ENCODE peak calls at places on chromosomes 13 and 19, in four cellular contexts. One of them, this sample, is unnamed.

GRCh38 chr19:27974082-27974513 is 1238.9 kb downstream of the UQCRFS1 start:
- DNase-seq in tibial nerve: no peak
- DNase-seq in A549: peak
- DNase-seq in uterus: no peak
- DNase-seq in this sample: no peak

GRCh38 chr13:114063545-114064515 is 68.6 kb downstream of the RASA3 start:
- DNase-seq in tibial nerve: peak
- DNase-seq in A549: no peak
- DNase-seq in uterus: peak
- DNase-seq in this sample: peak

GRCh38 chr19:33950141-33950805 is 153.6 kb downstream of the KCTD15 start:
- DNase-seq in tibial nerve: no peak
- DNase-seq in A549: no peak
- DNase-seq in uterus: no peak
- DNase-seq in this sample: no peak

GRCh38 chr19:29667941-29668340 is 2.7 kb downstream of the PLEKHF1 start:
- DNase-seq in tibial nerve: no peak
- DNase-seq in A549: no peak
- DNase-seq in uterus: no peak
- DNase-seq in this sample: no peak

GRCh38 chr13:48230541-48230940 is 2.5 kb upstream of the ITM2B start:
- DNase-seq in tibial nerve: no peak
- DNase-seq in A549: no peak
- DNase-seq in uterus: no peak
- DNase-seq in this sample: no peak

GRCh38 chr19:50932018-50932689 is 20.7 kb downstream of the KLK5 start:
- DNase-seq in tibial nerve: no peak
- DNase-seq in A549: no peak
- DNase-seq in uterus: no peak
- DNase-seq in this sample: no peak

GRCh38 chr19:18420931-18421330 is 1.7 kb downstream of the SSBP4 start:
- DNase-seq in tibial nerve: no peak
- DNase-seq in A549: no peak
- DNase-seq in uterus: no peak
- DNase-seq in this sample: no peak

GRCh38 chr19:31223805-31224534 is 125.3 kb downstream of the TSHZ3 start:
- DNase-seq in tibial nerve: no peak
- DNase-seq in A549: no peak
- DNase-seq in uterus: no peak
- DNase-seq in this sample: no peak

GRCh38 chr13:113049521-113049941 is 56.1 kb upstream of the F7 start:
- DNase-seq in tibial nerve: no peak
- DNase-seq in A549: no peak
- DNase-seq in uterus: no peak
- DNase-seq in this sample: no peak

GRCh38 chr13:41610426-41610825 is 153.1 kb downstream of the RGCC start:
- DNase-seq in tibial nerve: peak
- DNase-seq in A549: no peak
- DNase-seq in uterus: peak
- DNase-seq in this sample: no peak

GRCh38 chr19:2819540-2820111 is at the start of gene ZNF554:
- DNase-seq in tibial nerve: peak
- DNase-seq in A549: peak
- DNase-seq in uterus: peak
- DNase-seq in this sample: peak

GRCh38 chr13:39321578-39321977 is 281.4 kb downstream of the LHFPL6 start:
- DNase-seq in tibial nerve: no peak
- DNase-seq in A549: no peak
- DNase-seq in uterus: no peak
- DNase-seq in this sample: no peak

GRCh38 chr19:10892256-10892655 is 20.9 kb downstream of the CARM1 start:
- DNase-seq in tibial nerve: no peak
- DNase-seq in A549: no peak
- DNase-seq in uterus: no peak
- DNase-seq in this sample: no peak

GRCh38 chr13:45364876-45365557 is 24.0 kb upstream of the TPT1 start:
- DNase-seq in tibial nerve: no peak
- DNase-seq in A549: no peak
- DNase-seq in uterus: no peak
- DNase-seq in this sample: no peak

GRCh38 chr19:33280351-33280921 is 21.9 kb downstream of the CEBPA start:
- DNase-seq in tibial nerve: no peak
- DNase-seq in A549: no peak
- DNase-seq in uterus: no peak
- DNase-seq in this sample: no peak

GRCh38 chr19:1269065-1269477 is at the start of gene CIRBP:
- DNase-seq in tibial nerve: peak
- DNase-seq in A549: peak
- DNase-seq in uterus: peak
- DNase-seq in this sample: peak
- TF ChIP-seq POLR2A in tibial nerve: peak
- TF ChIP-seq POLR2A in A549: peak
- TF ChIP-seq POLR2A in uterus: peak
- TF ChIP-seq POLR2A in this sample: peak

GRCh38 chr13:91349992-91350911 is 2.8 kb downstream of the MIR17HG start:
- DNase-seq in tibial nerve: no peak
- DNase-seq in A549: no peak
- DNase-seq in uterus: no peak
- DNase-seq in this sample: no peak
- TF ChIP-seq POLR2A in tibial nerve: no peak
- TF ChIP-seq POLR2A in A549: no peak
- TF ChIP-seq POLR2A in uterus: no peak
- TF ChIP-seq POLR2A in this sample: no peak

DNA sequence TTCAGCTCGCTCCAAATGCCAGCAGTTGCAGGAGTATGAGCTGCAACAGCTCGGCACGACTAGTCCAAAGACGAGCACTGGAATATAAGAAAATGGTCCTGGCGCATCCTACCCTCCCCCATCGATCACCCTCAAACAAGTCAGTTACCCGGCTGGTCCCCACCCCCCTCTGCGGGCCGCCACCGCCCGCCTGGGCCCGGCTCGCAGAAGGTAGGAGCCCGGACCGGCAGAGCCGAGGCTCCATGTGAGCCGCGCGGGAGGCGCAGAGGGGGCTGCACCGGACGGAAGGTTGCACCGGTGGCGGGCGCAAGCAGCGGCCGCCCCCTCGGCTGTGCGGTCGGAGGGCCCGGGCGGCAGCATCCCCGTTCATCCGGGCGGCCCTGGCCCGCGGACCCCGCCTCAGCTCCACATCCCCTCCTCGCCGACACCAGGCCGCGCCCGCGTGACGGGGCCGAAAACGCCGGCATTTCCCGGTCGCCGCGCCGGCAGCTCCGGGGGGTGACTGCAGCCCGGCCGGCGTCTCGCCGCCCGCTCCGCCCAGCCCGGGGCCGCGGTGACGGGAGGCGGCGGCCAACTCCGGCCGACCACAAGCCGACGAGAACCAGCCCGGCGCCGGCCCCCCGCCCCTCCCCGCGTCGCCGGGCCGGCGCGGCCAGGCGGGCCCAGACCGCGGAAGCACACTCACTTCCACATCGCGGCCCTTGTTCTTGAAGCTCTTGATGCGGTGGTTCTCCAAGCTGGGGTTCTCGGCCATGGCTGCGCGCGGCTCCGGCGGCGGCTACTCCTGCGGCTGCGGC is 531 bp downstream of the KPNA3 start:
- DNase-seq in tibial nerve: no peak
- DNase-seq in A549: no peak
- DNase-seq in uterus: peak
- DNase-seq in this sample: peak
- TF ChIP-seq POLR2A in tibial nerve: peak
- TF ChIP-seq POLR2A in A549: no peak
- TF ChIP-seq POLR2A in uterus: no peak
- TF ChIP-seq POLR2A in this sample: peak

GRCh38 chr19:12666305-12667048 is at the start of the genes MAN2B1 and WDR83:
- DNase-seq in tibial nerve: peak
- DNase-seq in A549: peak
- DNase-seq in uterus: peak
- DNase-seq in this sample: peak
- TF ChIP-seq POLR2A in tibial nerve: peak
- TF ChIP-seq POLR2A in A549: no peak
- TF ChIP-seq POLR2A in uterus: no peak
- TF ChIP-seq POLR2A in this sample: peak

GRCh38 chr19:1151037-1151716 is 22.9 kb downstream of the SBNO2 start:
- DNase-seq in tibial nerve: no peak
- DNase-seq in A549: no peak
- DNase-seq in uterus: no peak
- DNase-seq in this sample: no peak

GRCh38 chr19:1151917-1152601 is 22.0 kb downstream of the SBNO2 start:
- DNase-seq in tibial nerve: no peak
- DNase-seq in A549: no peak
- DNase-seq in uterus: peak
- DNase-seq in this sample: no peak

GRCh38 chr19:1149259-1150045 is 24.6 kb downstream of the SBNO2 start:
- DNase-seq in tibial nerve: no peak
- DNase-seq in A549: no peak
- DNase-seq in uterus: no peak
- DNase-seq in this sample: no peak

GRCh38 chr19:1147934-1148549 is 26.0 kb downstream of the SBNO2 start:
- DNase-seq in tibial nerve: no peak
- DNase-seq in A549: no peak
- DNase-seq in uterus: no peak
- DNase-seq in this sample: no peak

GRCh38 chr19:1150333-1151036 is 23.6 kb downstream of the SBNO2 start:
- DNase-seq in tibial nerve: no peak
- DNase-seq in A549: no peak
- DNase-seq in uterus: no peak
- DNase-seq in this sample: no peak
- TF ChIP-seq POLR2A in tibial nerve: no peak
- TF ChIP-seq POLR2A in A549: no peak
- TF ChIP-seq POLR2A in uterus: no peak
- TF ChIP-seq POLR2A in this sample: no peak

DNA sequence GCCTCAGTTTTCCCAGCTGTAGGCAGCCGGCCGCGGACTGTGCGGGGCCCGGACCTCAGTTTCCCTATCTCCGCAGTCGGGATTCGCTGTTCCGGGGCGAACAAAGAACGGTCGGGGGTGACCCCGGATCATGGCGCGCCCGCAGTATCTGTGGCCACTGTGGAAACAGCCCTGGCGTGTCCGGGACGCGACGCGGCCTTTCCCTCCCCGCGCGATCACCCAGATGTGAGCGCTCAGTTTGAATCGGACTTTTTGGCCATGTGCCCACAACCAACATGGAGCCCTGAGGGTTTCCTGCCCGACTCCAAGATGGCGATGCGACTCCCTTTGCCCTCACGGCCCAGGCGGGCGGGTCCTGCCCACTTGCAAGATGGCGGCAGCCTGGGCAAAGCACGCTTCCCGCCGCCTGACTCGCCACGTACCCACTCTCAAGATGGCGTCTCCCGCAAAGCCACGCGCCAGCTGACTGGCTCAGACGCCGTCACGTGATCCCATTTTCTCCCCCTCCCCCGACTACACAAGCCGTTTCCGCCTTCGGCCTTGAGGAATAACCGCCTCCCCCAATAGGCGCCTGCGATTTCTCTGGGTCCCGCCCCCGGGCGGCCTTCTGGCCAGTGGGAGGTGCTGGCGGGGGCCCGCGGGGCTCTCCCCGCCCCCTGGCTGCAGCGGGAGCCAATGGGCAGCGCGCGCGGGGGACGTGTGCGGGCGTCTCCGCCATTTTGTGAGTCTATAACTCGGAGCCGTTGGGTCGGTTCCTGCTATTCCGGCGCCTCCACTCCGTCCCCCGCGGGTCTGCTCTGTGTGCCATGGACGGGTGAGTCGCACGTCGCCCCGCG is at the start of gene PTBP1:
- DNase-seq in tibial nerve: peak
- DNase-seq in A549: peak
- DNase-seq in uterus: peak
- DNase-seq in this sample: peak
- TF ChIP-seq POLR2A in tibial nerve: peak
- TF ChIP-seq POLR2A in A549: peak
- TF ChIP-seq POLR2A in uterus: peak
- TF ChIP-seq POLR2A in this sample: peak

DNA sequence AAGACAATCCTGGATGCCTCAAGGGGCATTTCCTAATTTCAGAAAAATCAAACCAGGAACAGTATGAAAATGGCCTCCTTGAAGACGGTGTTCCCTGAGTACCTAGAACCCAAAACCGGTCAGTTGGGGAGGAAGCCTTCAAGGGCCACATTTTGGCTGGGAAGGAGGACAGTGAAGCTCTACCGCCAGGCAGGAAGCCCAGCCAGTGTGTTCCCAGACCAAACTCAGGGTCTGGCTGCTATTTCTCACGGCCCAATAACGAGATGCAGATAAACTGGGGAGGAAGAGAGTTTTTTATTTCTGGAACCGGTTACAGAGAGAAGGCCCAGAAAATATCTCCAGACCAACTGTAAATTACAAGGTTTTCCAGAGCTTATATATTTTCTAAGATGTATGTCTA is 24.3 kb upstream of the CEACAM21 start:
- DNase-seq in tibial nerve: no peak
- DNase-seq in A549: no peak
- DNase-seq in uterus: no peak
- DNase-seq in this sample: no peak
- TF ChIP-seq POLR2A in tibial nerve: no peak
- TF ChIP-seq POLR2A in A549: no peak
- TF ChIP-seq POLR2A in uterus: no peak
- TF ChIP-seq POLR2A in this sample: no peak

DNA sequence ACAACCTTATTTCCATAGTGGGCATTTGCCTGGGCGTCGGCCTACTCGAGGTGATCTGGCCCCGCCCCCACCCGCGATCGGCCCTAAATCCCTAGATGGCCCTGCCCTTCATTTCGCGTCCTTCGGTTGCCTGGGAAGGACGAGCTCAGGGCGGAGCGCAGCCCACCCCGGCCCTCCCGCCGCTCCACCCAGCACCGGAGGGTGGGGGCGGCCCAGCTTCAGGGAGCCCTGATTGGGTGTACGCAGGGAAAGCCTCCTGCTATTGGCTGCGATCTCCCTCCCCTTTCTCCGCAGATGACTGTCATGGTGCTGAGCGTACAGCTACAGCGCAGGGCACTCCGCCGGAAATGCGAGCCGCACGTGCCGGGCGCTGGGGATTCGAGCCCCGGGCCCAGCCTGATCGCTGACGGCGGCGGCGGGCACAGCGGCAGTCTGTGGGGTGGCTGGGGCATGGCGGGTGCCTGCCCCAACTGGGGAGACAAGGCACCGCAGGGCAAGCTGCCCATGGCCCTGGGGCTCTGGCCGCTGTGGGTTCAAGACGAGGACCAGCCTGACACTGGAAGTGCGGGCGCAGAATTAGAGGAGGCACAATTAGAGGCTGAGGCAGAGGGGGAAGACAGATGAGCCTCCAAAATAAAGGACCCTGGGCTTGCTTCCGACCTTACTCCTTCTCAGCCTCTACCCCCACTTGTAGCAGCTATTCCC is 4.3 kb downstream of the CD37 start:
- DNase-seq in tibial nerve: peak
- DNase-seq in A549: no peak
- DNase-seq in uterus: peak
- DNase-seq in this sample: no peak
- TF ChIP-seq POLR2A in tibial nerve: peak
- TF ChIP-seq POLR2A in A549: no peak
- TF ChIP-seq POLR2A in uterus: peak
- TF ChIP-seq POLR2A in this sample: no peak

This sample was measured in H54.